ENCODE peak calls at places on chromosomes 5 and 9, in nine cellular contexts. One of them, this sample, is unnamed.

GRCh38 chr5:167908596-167908995 is 382.8 kb upstream of the WWC1 start:
- DNase-seq in GM12865: no peak
- DNase-seq in skeletal muscle cell: no peak
- DNase-seq in neuronal stem cell: no peak
- DNase-seq in lower lobe of right lung: no peak
- DNase-seq in left ventricle myocardium inferior: no peak
- DNase-seq in IMR-90: no peak
- DNase-seq in HCT116: no peak
- DNase-seq in AG10803: no peak
- DNase-seq in this sample: no peak

GRCh38 chr5:171445910-171446516 is 26.6 kb downstream of the FGF18 start:
- DNase-seq in IMR-90: peak
- DNase-seq in lower lobe of right lung: no peak
- DNase-seq in skeletal muscle cell: peak
- DNase-seq in neuronal stem cell: no peak
- DNase-seq in AG10803: peak
- DNase-seq in HCT116: no peak
- DNase-seq in left ventricle myocardium inferior: peak
- DNase-seq in GM12865: no peak
- DNase-seq in this sample: no peak

GRCh38 chr5:50969207-50970145 is 303.0 kb downstream of the PARP8 start:
- DNase-seq in left ventricle myocardium inferior: no peak
- DNase-seq in AG10803: no peak
- DNase-seq in lower lobe of right lung: no peak
- DNase-seq in GM12865: no peak
- DNase-seq in neuronal stem cell: peak
- DNase-seq in skeletal muscle cell: no peak
- DNase-seq in IMR-90: no peak
- DNase-seq in HCT116: no peak
- DNase-seq in this sample: no peak

GRCh38 chr5:2136728-2137333 is 254.1 kb upstream of the IRX4 start:
- DNase-seq in AG10803: no peak
- DNase-seq in IMR-90: no peak
- DNase-seq in left ventricle myocardium inferior: no peak
- DNase-seq in HCT116: no peak
- DNase-seq in neuronal stem cell: no peak
- DNase-seq in GM12865: no peak
- DNase-seq in skeletal muscle cell: no peak
- DNase-seq in lower lobe of right lung: no peak
- DNase-seq in this sample: no peak

GRCh38 chr5:100872409-100873190 is 30.5 kb downstream of the ST8SIA4 start:
- DNase-seq in HCT116: no peak
- DNase-seq in IMR-90: no peak
- DNase-seq in GM12865: peak
- DNase-seq in AG10803: no peak
- DNase-seq in skeletal muscle cell: no peak
- DNase-seq in neuronal stem cell: no peak
- DNase-seq in lower lobe of right lung: no peak
- DNase-seq in left ventricle myocardium inferior: no peak
- DNase-seq in this sample: no peak

GRCh38 chr9:2228132-2228531 is 213.0 kb downstream of the SMARCA2 start:
- DNase-seq in AG10803: no peak
- DNase-seq in lower lobe of right lung: peak
- DNase-seq in skeletal muscle cell: no peak
- DNase-seq in IMR-90: no peak
- DNase-seq in HCT116: no peak
- DNase-seq in GM12865: peak
- DNase-seq in left ventricle myocardium inferior: no peak
- DNase-seq in neuronal stem cell: peak
- DNase-seq in this sample: no peak

GRCh38 chr9:93097496-93098205 is 1.6 kb downstream of the CARD19 start:
- DNase-seq in HCT116: no peak
- DNase-seq in AG10803: no peak
- DNase-seq in IMR-90: peak
- DNase-seq in left ventricle myocardium inferior: no peak
- DNase-seq in skeletal muscle cell: no peak
- DNase-seq in neuronal stem cell: no peak
- DNase-seq in GM12865: no peak
- DNase-seq in lower lobe of right lung: peak
- DNase-seq in this sample: peak

GRCh38 chr9:98913044-98913443 is 30.7 kb upstream of the COL15A1 start:
- DNase-seq in GM12865: no peak
- DNase-seq in lower lobe of right lung: no peak
- DNase-seq in IMR-90: no peak
- DNase-seq in neuronal stem cell: no peak
- DNase-seq in skeletal muscle cell: no peak
- DNase-seq in left ventricle myocardium inferior: peak
- DNase-seq in HCT116: no peak
- DNase-seq in AG10803: no peak
- DNase-seq in this sample: peak

GRCh38 chr9:132546148-132547051 is 36.0 kb upstream of the BARHL1 start:
- DNase-seq in skeletal muscle cell: no peak
- DNase-seq in GM12865: no peak
- DNase-seq in left ventricle myocardium inferior: peak
- DNase-seq in IMR-90: no peak
- DNase-seq in HCT116: no peak
- DNase-seq in AG10803: no peak
- DNase-seq in lower lobe of right lung: no peak
- DNase-seq in neuronal stem cell: peak
- DNase-seq in this sample: no peak

GRCh38 chr5:33313150-33313549 is 127.6 kb upstream of the TARS1 start:
- DNase-seq in HCT116: peak
- DNase-seq in lower lobe of right lung: no peak
- DNase-seq in skeletal muscle cell: peak
- DNase-seq in left ventricle myocardium inferior: no peak
- DNase-seq in AG10803: peak
- DNase-seq in IMR-90: peak
- DNase-seq in GM12865: no peak
- DNase-seq in neuronal stem cell: no peak
- DNase-seq in this sample: peak

GRCh38 chr9:116156621-116157314 is 3.2 kb downstream of the PAPPA start:
- DNase-seq in HCT116: no peak
- DNase-seq in lower lobe of right lung: no peak
- DNase-seq in IMR-90: peak
- DNase-seq in AG10803: peak
- DNase-seq in neuronal stem cell: peak
- DNase-seq in GM12865: no peak
- DNase-seq in skeletal muscle cell: peak
- DNase-seq in left ventricle myocardium inferior: peak
- DNase-seq in this sample: peak

GRCh38 chr9:116154976-116155699 is 1.5 kb downstream of the PAPPA start:
- DNase-seq in neuronal stem cell: no peak
- DNase-seq in left ventricle myocardium inferior: peak
- DNase-seq in IMR-90: peak
- DNase-seq in skeletal muscle cell: no peak
- DNase-seq in AG10803: peak
- DNase-seq in GM12865: no peak
- DNase-seq in HCT116: no peak
- DNase-seq in lower lobe of right lung: no peak
- DNase-seq in this sample: no peak

GRCh38 chr9:116154334-116154975 is 864 bp downstream of the PAPPA start:
- DNase-seq in lower lobe of right lung: no peak
- DNase-seq in neuronal stem cell: peak
- DNase-seq in HCT116: no peak
- DNase-seq in left ventricle myocardium inferior: peak
- DNase-seq in skeletal muscle cell: no peak
- DNase-seq in IMR-90: no peak
- DNase-seq in AG10803: no peak
- DNase-seq in GM12865: no peak
- DNase-seq in this sample: no peak

GRCh38 chr9:116155700-116156045 is 2.1 kb downstream of the PAPPA start:
- DNase-seq in neuronal stem cell: no peak
- DNase-seq in AG10803: peak
- DNase-seq in HCT116: no peak
- DNase-seq in IMR-90: peak
- DNase-seq in GM12865: no peak
- DNase-seq in left ventricle myocardium inferior: no peak
- DNase-seq in lower lobe of right lung: no peak
- DNase-seq in skeletal muscle cell: no peak
- DNase-seq in this sample: no peak

GRCh38 chr9:116157436-116158138 is 4.0 kb downstream of the PAPPA start:
- DNase-seq in left ventricle myocardium inferior: no peak
- DNase-seq in AG10803: peak
- DNase-seq in HCT116: no peak
- DNase-seq in IMR-90: peak
- DNase-seq in lower lobe of right lung: no peak
- DNase-seq in skeletal muscle cell: no peak
- DNase-seq in GM12865: no peak
- DNase-seq in neuronal stem cell: peak
- DNase-seq in this sample: no peak
- H3K4me3 ChIP-seq in left ventricle myocardium inferior: peak
- H3K4me3 ChIP-seq in AG10803: peak
- H3K4me3 ChIP-seq in HCT116: no peak
- H3K4me3 ChIP-seq in IMR-90: peak
- H3K4me3 ChIP-seq in lower lobe of right lung: peak
- H3K4me3 ChIP-seq in skeletal muscle cell: peak
- H3K4me3 ChIP-seq in GM12865: no peak
- H3K4me3 ChIP-seq in neuronal stem cell: peak
- H3K4me3 ChIP-seq in this sample: no peak

GRCh38 chr5:72465601-72466563 is 41.3 kb downstream of the ZNF366 start:
- DNase-seq in skeletal muscle cell: no peak
- DNase-seq in left ventricle myocardium inferior: no peak
- DNase-seq in AG10803: peak
- DNase-seq in lower lobe of right lung: no peak
- DNase-seq in GM12865: peak
- DNase-seq in neuronal stem cell: no peak
- DNase-seq in HCT116: no peak
- DNase-seq in IMR-90: peak
- DNase-seq in this sample: no peak

GRCh38 chr5:72468606-72469005 is 38.6 kb downstream of the ZNF366 start:
- DNase-seq in GM12865: no peak
- DNase-seq in HCT116: no peak
- DNase-seq in neuronal stem cell: no peak
- DNase-seq in left ventricle myocardium inferior: no peak
- DNase-seq in IMR-90: no peak
- DNase-seq in skeletal muscle cell: no peak
- DNase-seq in lower lobe of right lung: no peak
- DNase-seq in AG10803: no peak
- DNase-seq in this sample: no peak

GRCh38 chr5:72467987-72468386 is 39.2 kb downstream of the ZNF366 start:
- DNase-seq in left ventricle myocardium inferior: no peak
- DNase-seq in GM12865: no peak
- DNase-seq in neuronal stem cell: no peak
- DNase-seq in HCT116: no peak
- DNase-seq in IMR-90: peak
- DNase-seq in lower lobe of right lung: no peak
- DNase-seq in skeletal muscle cell: no peak
- DNase-seq in AG10803: peak
- DNase-seq in this sample: no peak

GRCh38 chr5:72465068-72465467 is 42.1 kb downstream of the ZNF366 start:
- DNase-seq in GM12865: peak
- DNase-seq in neuronal stem cell: no peak
- DNase-seq in skeletal muscle cell: no peak
- DNase-seq in lower lobe of right lung: no peak
- DNase-seq in IMR-90: no peak
- DNase-seq in AG10803: no peak
- DNase-seq in HCT116: no peak
- DNase-seq in left ventricle myocardium inferior: no peak
- DNase-seq in this sample: no peak

DNA sequence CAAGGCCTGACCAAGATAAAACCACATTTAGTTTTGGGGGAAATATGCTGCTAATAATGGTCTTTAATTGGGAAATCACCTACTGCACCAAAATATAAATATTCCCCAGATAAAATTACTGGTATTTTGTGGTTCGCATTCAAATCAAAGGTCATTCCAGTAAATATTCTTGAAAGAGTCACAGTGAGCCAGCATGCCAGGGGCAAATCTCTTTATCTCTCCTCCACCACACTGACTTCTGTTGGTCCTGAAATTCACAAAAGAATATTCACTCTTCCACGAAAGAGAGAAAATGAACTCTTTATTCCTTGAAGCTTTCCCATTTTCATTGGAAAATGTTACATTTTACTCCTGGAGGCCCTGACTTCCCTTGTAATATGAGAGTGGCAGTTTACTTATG is 39.8 kb downstream of the ZNF366 start:
- DNase-seq in skeletal muscle cell: no peak
- DNase-seq in HCT116: no peak
- DNase-seq in lower lobe of right lung: no peak
- DNase-seq in AG10803: no peak
- DNase-seq in left ventricle myocardium inferior: no peak
- DNase-seq in neuronal stem cell: no peak
- DNase-seq in IMR-90: no peak
- DNase-seq in GM12865: no peak
- DNase-seq in this sample: no peak
- H3K4me3 ChIP-seq in skeletal muscle cell: no peak
- H3K4me3 ChIP-seq in HCT116: no peak
- H3K4me3 ChIP-seq in lower lobe of right lung: no peak
- H3K4me3 ChIP-seq in AG10803: no peak
- H3K4me3 ChIP-seq in left ventricle myocardium inferior: no peak
- H3K4me3 ChIP-seq in neuronal stem cell: no peak
- H3K4me3 ChIP-seq in IMR-90: no peak
- H3K4me3 ChIP-seq in GM12865: peak
- H3K4me3 ChIP-seq in this sample: no peak

GRCh38 chr9:136978073-136978864 is 965 bp downstream of the PTGDS start:
- DNase-seq in AG10803: peak
- DNase-seq in IMR-90: peak
- DNase-seq in skeletal muscle cell: no peak
- DNase-seq in GM12865: peak
- DNase-seq in HCT116: no peak
- DNase-seq in neuronal stem cell: peak
- DNase-seq in lower lobe of right lung: peak
- DNase-seq in left ventricle myocardium inferior: peak
- DNase-seq in this sample: peak

GRCh38 chr9:136978865-136979544 is 1.7 kb downstream of the PTGDS start:
- DNase-seq in skeletal muscle cell: no peak
- DNase-seq in lower lobe of right lung: no peak
- DNase-seq in neuronal stem cell: no peak
- DNase-seq in AG10803: no peak
- DNase-seq in HCT116: no peak
- DNase-seq in GM12865: no peak
- DNase-seq in left ventricle myocardium inferior: no peak
- DNase-seq in IMR-90: no peak
- DNase-seq in this sample: no peak

GRCh38 chr9:136974834-136975535 is 2.3 kb upstream of the PTGDS start:
- DNase-seq in lower lobe of right lung: no peak
- DNase-seq in IMR-90: no peak
- DNase-seq in neuronal stem cell: no peak
- DNase-seq in skeletal muscle cell: no peak
- DNase-seq in AG10803: no peak
- DNase-seq in left ventricle myocardium inferior: peak
- DNase-seq in GM12865: no peak
- DNase-seq in HCT116: no peak
- DNase-seq in this sample: no peak

GRCh38 chr9:136975624-136976023 is 1.7 kb upstream of the PTGDS start:
- DNase-seq in lower lobe of right lung: peak
- DNase-seq in AG10803: peak
- DNase-seq in left ventricle myocardium inferior: peak
- DNase-seq in skeletal muscle cell: no peak
- DNase-seq in GM12865: peak
- DNase-seq in neuronal stem cell: no peak
- DNase-seq in IMR-90: no peak
- DNase-seq in HCT116: no peak
- DNase-seq in this sample: no peak

GRCh38 chr9:136977223-136978072 is at the start of gene PTGDS:
- DNase-seq in skeletal muscle cell: no peak
- DNase-seq in HCT116: no peak
- DNase-seq in left ventricle myocardium inferior: peak
- DNase-seq in GM12865: no peak
- DNase-seq in lower lobe of right lung: no peak
- DNase-seq in IMR-90: peak
- DNase-seq in AG10803: peak
- DNase-seq in neuronal stem cell: no peak
- DNase-seq in this sample: no peak
- H3K4me3 ChIP-seq in skeletal muscle cell: peak
- H3K4me3 ChIP-seq in HCT116: peak
- H3K4me3 ChIP-seq in left ventricle myocardium inferior: peak
- H3K4me3 ChIP-seq in GM12865: no peak
- H3K4me3 ChIP-seq in lower lobe of right lung: peak
- H3K4me3 ChIP-seq in IMR-90: peak
- H3K4me3 ChIP-seq in AG10803: peak
- H3K4me3 ChIP-seq in neuronal stem cell: peak
- H3K4me3 ChIP-seq in this sample: no peak

GRCh38 chr9:33448159-33448511 is 742 bp upstream of the AQP3 start:
- DNase-seq in neuronal stem cell: no peak
- DNase-seq in AG10803: no peak
- DNase-seq in HCT116: no peak
- DNase-seq in GM12865: no peak
- DNase-seq in left ventricle myocardium inferior: no peak
- DNase-seq in skeletal muscle cell: no peak
- DNase-seq in IMR-90: no peak
- DNase-seq in lower lobe of right lung: peak
- DNase-seq in this sample: no peak
- H3K4me3 ChIP-seq in neuronal stem cell: peak
- H3K4me3 ChIP-seq in AG10803: no peak
- H3K4me3 ChIP-seq in HCT116: no peak
- H3K4me3 ChIP-seq in GM12865: no peak
- H3K4me3 ChIP-seq in left ventricle myocardium inferior: peak
- H3K4me3 ChIP-seq in skeletal muscle cell: no peak
- H3K4me3 ChIP-seq in IMR-90: no peak
- H3K4me3 ChIP-seq in lower lobe of right lung: peak
- H3K4me3 ChIP-seq in this sample: no peak